ENCODE peak calls at places on chromosomes 13 and 19, in four cellular contexts. M, X, H and L are unnamed samples.

GRCh38 chr19:2495651-2496316 is 19.9 kb downstream of the GADD45B start:
- DNase-seq in X (peak), M (no peak), H (peak), L (no peak)

GRCh38 chr13:112253631-112254030 is 122.5 kb upstream of the SPACA7 start:
- DNase-seq in H (no peak), X (no peak), M (peak), L (no peak)

GRCh38 chr13:25807562-25807961 is 244.3 kb downstream of the SHISA2 start:
- DNase-seq in M (no peak), X (no peak), H (no peak), L (no peak)

GRCh38 chr19:16025108-16026101 is 50.9 kb upstream of the TPM4 start:
- DNase-seq in M (no peak), X (no peak), H (peak), L (no peak)

GRCh38 chr13:36214163-36214921 is at the start of gene SOHLH2:
- DNase-seq in M (no peak), X (no peak), H (no peak), L (no peak)

GRCh38 chr13:99506632-99507031 is 5.4 kb downstream of the TM9SF2 start:
- DNase-seq in H (no peak), M (no peak), X (no peak), L (peak)

GRCh38 chr13:44396963-44397580 is 23.4 kb downstream of the SERP2 start:
- DNase-seq in H (no peak), X (peak), M (peak), L (no peak)

GRCh38 chr19:30388327-30388726 is 16.1 kb downstream of the ZNF536 start:
- DNase-seq in H (no peak), M (peak), X (no peak), L (no peak)

GRCh38 chr19:45385392-45386221 is 15.2 kb upstream of the ERCC2 start:
- DNase-seq in H (no peak), X (no peak), M (no peak), L (no peak)

GRCh38 chr19:54803410-54803809 is at the start of gene KIR2DL4:
- DNase-seq in M (peak), X (no peak), H (no peak), L (no peak)

GRCh38 chr19:41872775-41873647 is 4.1 kb upstream of the CD79A start:
- DNase-seq in H (peak), X (no peak), M (no peak), L (no peak)

GRCh38 chr13:114118763-114119123 is 13.7 kb downstream of the RASA3 start:
- DNase-seq in M (no peak), H (no peak), X (no peak), L (no peak)

GRCh38 chr13:75151081-75151643 is 330.8 kb downstream of the TBC1D4 start:
- DNase-seq in M (no peak), X (no peak), H (no peak), L (no peak)

GRCh38 chr13:57878291-57878690 is 246.7 kb downstream of the PCDH17 start:
- DNase-seq in M (no peak), H (no peak), X (no peak), L (no peak)

GRCh38 chr19:1251503-1252220 is 3.3 kb downstream of the MIDN start:
- DNase-seq in M (peak), X (no peak), H (no peak), L (no peak)

GRCh38 chr13:84431646-84432045 is 549.4 kb upstream of the SLITRK1 start:
- DNase-seq in X (no peak), M (no peak), H (no peak), L (no peak)

GRCh38 chr13:113400621-113401451 is 36.9 kb upstream of the GRTP1 start:
- DNase-seq in M (peak), X (no peak), H (no peak), L (no peak)

GRCh38 chr19:47608908-47609879 is at the start of gene BICRA:
- DNase-seq in X (peak), M (peak), H (peak), L (peak)

GRCh38 chr13:26017932-26018690 is 33.7 kb downstream of the SHISA2 start:
- DNase-seq in M (no peak), H (no peak), X (no peak), L (peak)

GRCh38 chr19:29672933-29673336 is 7.7 kb downstream of the PLEKHF1 start:
- DNase-seq in M (peak), X (no peak), H (peak), L (peak)

GRCh38 chr13:52969373-52969772 is 59.2 kb upstream of the OLFM4 start:
- DNase-seq in M (no peak), H (no peak), X (no peak), L (no peak)

GRCh38 chr19:4186087-4186993 is 3.9 kb downstream of the ANKRD24 start:
- DNase-seq in H (peak), X (peak), M (peak), L (peak)

GRCh38 chr13:89812856-89813255 is 1534.6 kb upstream of the MIR17HG start:
- DNase-seq in X (no peak), M (no peak), H (no peak), L (no peak)

GRCh38 chr13:103568314-103568713 is 502.1 kb upstream of the SLC10A2 start:
- DNase-seq in M (no peak), X (no peak), H (no peak), L (no peak)

GRCh38 chr13:113109151-113110047 is 3.8 kb downstream of the F7 start:
- DNase-seq in H (no peak), X (no peak), M (peak), L (no peak)

GRCh38 chr19:58407658-58408151 is 744 bp upstream of the ZNF584 start:
- DNase-seq in H (no peak), X (no peak), M (no peak), L (no peak)

GRCh38 chr13:107091386-107091785 is 523.4 kb upstream of the ARGLU1 start:
- DNase-seq in X (no peak), H (no peak), M (no peak), L (no peak)

GRCh38 chr13:101785858-101786257 is 333.4 kb downstream of the ITGBL1 start:
- DNase-seq in M (no peak), H (no peak), X (no peak), L (no peak)

GRCh38 chr19:632228-633067 is 889 bp downstream of the POLRMT start:
- DNase-seq in M (no peak), H (no peak), X (no peak), L (peak)

GRCh38 chr19:29714953-29715694 is at the start of gene C19orf12:
- DNase-seq in X (peak), H (peak), M (peak), L (peak)

GRCh38 chr13:37226966-37227365 is 121.5 kb upstream of the CSNK1A1L start:
- DNase-seq in M (no peak), X (no peak), H (no peak), L (no peak)

GRCh38 chr19:670609-671075 is 5.5 kb upstream of the FSTL3 start:
- DNase-seq in H (no peak), M (no peak), X (no peak), L (no peak)

GRCh38 chr19:45172611-45173208 is 5.3 kb downstream of the TRAPPC6A start:
- DNase-seq in X (no peak), M (no peak), H (no peak), L (no peak)

GRCh38 chr13:42561752-42562467 is 12.0 kb upstream of the TNFSF11 start:
- DNase-seq in H (no peak), M (no peak), X (no peak), L (no peak)

GRCh38 chr19:1672038-1672768 is 19.8 kb upstream of the TCF3 start:
- DNase-seq in M (no peak), X (no peak), H (no peak), L (peak)

GRCh38 chr13:94706854-94707399 is 5.4 kb downstream of the SOX21 start:
- DNase-seq in X (no peak), M (no peak), H (no peak), L (no peak)

GRCh38 chr13:52356327-52356726 is 49.6 kb downstream of the THSD1 start:
- DNase-seq in M (no peak), H (no peak), X (no peak), L (no peak)

GRCh38 chr19:31818740-31819228 is 469.5 kb upstream of the TSHZ3 start:
- DNase-seq in X (no peak), H (no peak), M (no peak), L (no peak)

GRCh38 chr13:110874508-110874960 is 40.3 kb downstream of the ANKRD10 start:
- DNase-seq in H (peak), M (peak), X (peak), L (peak)

GRCh38 chr13:82480415-82480814 is 1401.9 kb downstream of the SLITRK1 start:
- DNase-seq in X (no peak), M (no peak), H (no peak), L (no peak)
- TF ChIP-seq CTCF in X (no peak), M (no peak), H (no peak), L (no peak)

GRCh38 chr13:22422712-22423111 is 751.8 kb downstream of the FGF9 start:
- DNase-seq in H (no peak), X (no peak), M (no peak), L (no peak)
- TF ChIP-seq CTCF in H (no peak), X (no peak), M (no peak), L (no peak)

GRCh38 chr19:18637644-18638630 is 1.1 kb downstream of the KLHL26 start:
- DNase-seq in X (no peak), M (no peak), H (peak), L (no peak)
- TF ChIP-seq CTCF in X (no peak), M (no peak), H (no peak), L (no peak)

GRCh38 chr19:33397536-33398360 is 24.2 kb downstream of the CEBPG start:
- DNase-seq in X (no peak), H (no peak), M (peak), L (no peak)
- TF ChIP-seq CTCF in X (no peak), H (no peak), M (no peak), L (no peak)